ENCODE peak calls at places on chromosomes 11 and 22, in five cellular contexts. C is mesendoderm; N is caudate nucleus; P is KG1; B is stimulated activated CD4-positive, alpha-beta T cell treated with anti-CD3 and anti-CD28 coated beads, Interleukin-1b, Interleukin-23, amount 100 ng/mL, for 48 hours. E is an unnamed sample.
A peak's percentile ranks its signal among the peaks of the same experiment; 100 is the strongest.

GRCh38 chr11:6438979-6439571 is 1.7 kb downstream of the HPX start:
- DNase-seq in P (no peak), N (peak; percentile 20), C (peak; percentile 83), B (peak; percentile 28), E (peak; percentile 71)

GRCh38 chr11:569273-569885 is 6.9 kb upstream of the PHRF1 start:
- DNase-seq in P (no peak), N (no peak), C (no peak), B (no peak), E (no peak)

GRCh38 chr11:131025020-131025419 is 108.7 kb upstream of the SNX19 start:
- DNase-seq in B (no peak), P (no peak), C (peak; percentile 69), N (no peak), E (peak; percentile 28)

GRCh38 chr11:469684-470667 is 19.9 kb downstream of the PTDSS2 start:
- DNase-seq in B (no peak), P (no peak), N (peak; percentile 64), C (peak; percentile 34), E (no peak)

GRCh38 chr22:44341431-44342346 is 28.9 kb upstream of the SHISAL1 start:
- DNase-seq in N (no peak), C (peak; percentile 31), B (no peak), P (no peak), E (peak; percentile 79)

GRCh38 chr22:37075822-37076433 is 24.4 kb downstream of the KCTD17 start:
- DNase-seq in C (no peak), N (no peak), P (no peak), B (no peak), E (no peak)

GRCh38 chr11:64120951-64121569 is 44.9 kb downstream of the MACROD1 start:
- DNase-seq in B (no peak), N (no peak), C (no peak), P (no peak), E (no peak)

GRCh38 chr22:19825016-19825339 is 29.7 kb downstream of the GNB1L start:
- DNase-seq in B (no peak), N (no peak), C (no peak), P (no peak), E (no peak)

GRCh38 chr22:25023879-25024278 is 71.4 kb downstream of the KIAA1671 start:
- DNase-seq in P (no peak), B (no peak), C (no peak), N (no peak), E (no peak)

GRCh38 chr11:69076129-69076791 is 27.5 kb downstream of the TPCN2 start:
- DNase-seq in P (no peak), N (no peak), B (no peak), C (no peak), E (no peak)

GRCh38 chr11:3130269-3131071 is 34.6 kb downstream of the OSBPL5 start:
- DNase-seq in P (no peak), C (no peak), B (no peak), N (no peak), E (no peak)

GRCh38 chr22:44671742-44672141 is 30.3 kb upstream of the PRR5 start:
- DNase-seq in N (no peak), P (no peak), B (no peak), C (no peak), E (no peak)

GRCh38 chr11:59186130-59186594 is 14.2 kb downstream of the DTX4 start:
- DNase-seq in P (no peak), B (peak; percentile 42), N (peak; percentile 34), C (peak; percentile 73), E (peak; percentile 87)

GRCh38 chr11:60797846-60798630 is 12.9 kb downstream of the MS4A10 start:
- DNase-seq in B (no peak), N (no peak), P (no peak), C (no peak), E (no peak)

GRCh38 chr11:113876074-113876797 is 864 bp upstream of the USP28 start:
- DNase-seq in N (no peak), P (no peak), B (no peak), C (no peak), E (no peak)

GRCh38 chr11:122633219-122633829 is 22.2 kb upstream of the UBASH3B start:
- DNase-seq in B (no peak), C (peak; percentile 84), P (no peak), N (no peak), E (peak; percentile 23)

GRCh38 chr11:119488256-119488995 is 65.5 kb upstream of the THY1 start:
- DNase-seq in P (no peak), C (no peak), B (no peak), N (no peak), E (no peak)

E was measured in ELF-1.